ENCODE peak calls at places on chromosomes 2 and 18, in ten cellular contexts. R, E, A, H, X, G, Q, N, B and I are unnamed samples.

GRCh38 chr2:22970991-22971390 is 414.0 kb upstream of the KLHL29 start:
- DNase-seq in R (no peak), E (no peak), A (no peak), H (no peak), X (no peak), G (no peak), Q (no peak), N (no peak), B (no peak), I (no peak)

GRCh38 chr18:79765491-79766245 is 32.1 kb upstream of the KCNG2 start:
- DNase-seq in R (no peak), E (no peak), A (no peak), H (peak; percentile 46), X (no peak), G (no peak), Q (no peak), N (no peak), B (no peak), I (no peak)

GRCh38 chr2:38330754-38331153 is 46.3 kb downstream of the ATL2 start:
- DNase-seq in R (no peak), E (no peak), A (no peak), H (no peak), X (no peak), G (no peak), Q (no peak), N (no peak), B (no peak), I (no peak)

GRCh38 chr2:188909036-188909435 is 65.1 kb upstream of the COL3A1 start:
- DNase-seq in R (no peak), E (no peak), A (no peak), H (peak; percentile 6), X (no peak), G (no peak), Q (no peak), N (no peak), B (no peak), I (no peak)

GRCh38 chr2:10185046-10185445 is 62.5 kb downstream of the RRM2 start:
- DNase-seq in R (no peak), E (no peak), A (no peak), H (no peak), X (no peak), G (no peak), Q (no peak), N (peak; percentile 67), B (no peak), I (no peak)

GRCh38 chr2:111227716-111228141 is 107.0 kb downstream of the BCL2L11 start:
- DNase-seq in R (no peak), E (no peak), A (peak; percentile 61), H (peak; percentile 94), X (no peak), G (no peak), Q (no peak), N (no peak), B (no peak), I (no peak)

GRCh38 chr18:13222371-13223281 is 4.1 kb downstream of the LDLRAD4 start:
- DNase-seq in R (no peak), E (no peak), A (no peak), H (peak; percentile 61), X (no peak), G (no peak), Q (no peak), N (peak; percentile 61), B (peak; percentile 84), I (no peak)

GRCh38 chr2:54528311-54528945 is 72.3 kb downstream of the SPTBN1 start:
- DNase-seq in R (no peak), E (no peak), A (peak; percentile 91), H (peak; percentile 42), X (no peak), G (no peak), Q (no peak), N (no peak), B (no peak), I (no peak)

GRCh38 chr2:19337742-19338141 is 20.7 kb downstream of the OSR1 start:
- DNase-seq in R (no peak), E (no peak), A (no peak), H (no peak), X (no peak), G (no peak), Q (no peak), N (no peak), B (no peak), I (no peak)

GRCh38 chr2:199757466-199757865 is 93.5 kb downstream of the FTCDNL1 start:
- DNase-seq in R (no peak), E (no peak), A (no peak), H (peak; percentile 1), X (no peak), G (no peak), Q (no peak), N (peak; percentile 99), B (peak; percentile 48), I (no peak)

GRCh38 chr18:68267583-68267982 is 447.3 kb downstream of the TMX3 start:
- DNase-seq in R (peak; percentile 54), E (no peak), A (no peak), H (peak; percentile 87), X (peak; percentile 16), G (no peak), Q (no peak), N (no peak), B (no peak), I (no peak)

GRCh38 chr2:220356076-220356475 is 728.6 kb downstream of the SLC4A3 start:
- DNase-seq in R (no peak), E (no peak), A (no peak), H (no peak), X (no peak), G (no peak), Q (no peak), N (no peak), B (no peak), I (no peak)

GRCh38 chr18:36114251-36114650 is 14.9 kb downstream of the SLC39A6 start:
- DNase-seq in R (no peak), E (no peak), A (no peak), H (peak; percentile 16), X (no peak), G (no peak), Q (no peak), N (no peak), B (no peak), I (no peak)

GRCh38 chr2:158923180-158923594 is 45.3 kb upstream of the TANC1 start:
- DNase-seq in R (no peak), E (no peak), A (no peak), H (peak; percentile 60), X (no peak), G (no peak), Q (no peak), N (no peak), B (no peak), I (no peak)

GRCh38 chr2:69143726-69144360 is 130.9 kb downstream of the ANTXR1 start:
- DNase-seq in R (no peak), E (no peak), A (no peak), H (peak; percentile 63), X (no peak), G (no peak), Q (no peak), N (no peak), B (no peak), I (no peak)

GRCh38 chr2:138814123-138814883 is 34.1 kb upstream of the NXPH2 start:
- DNase-seq in R (no peak), E (no peak), A (no peak), H (no peak), X (no peak), G (no peak), Q (no peak), N (no peak), B (no peak), I (no peak)

GRCh38 chr2:37585982-37586621 is 85.3 kb downstream of the CDC42EP3 start:
- DNase-seq in R (peak; percentile 85), E (peak; percentile 74), A (no peak), H (peak; percentile 96), X (peak; percentile 61), G (peak; percentile 63), Q (no peak), N (no peak), B (peak; percentile 70), I (peak; percentile 64)

GRCh38 chr2:190180313-190181065 is 118.0 kb upstream of the MSTN start:
- DNase-seq in R (no peak), E (peak; percentile 16), A (no peak), H (peak; percentile 38), X (no peak), G (no peak), Q (peak; percentile 85), N (peak; percentile 21), B (peak; percentile 60), I (peak; percentile 43)

GRCh38 chr2:203535784-203536590 is 886 bp upstream of the RAPH1 start:
- DNase-seq in R (no peak), E (no peak), A (no peak), H (peak; percentile 68), X (peak; percentile 10), G (no peak), Q (no peak), N (no peak), B (no peak), I (no peak)

GRCh38 chr2:37629529-37629928 is 41.9 kb downstream of the CDC42EP3 start:
- DNase-seq in R (no peak), E (no peak), A (no peak), H (peak; percentile 75), X (no peak), G (no peak), Q (no peak), N (no peak), B (no peak), I (no peak)

GRCh38 chr2:109126501-109126860 is 2.5 kb upstream of the SH3RF3 start:
- DNase-seq in R (peak; percentile 61), E (no peak), A (no peak), H (peak; percentile 93), X (peak; percentile 19), G (no peak), Q (no peak), N (no peak), B (peak; percentile 27), I (no peak)

GRCh38 chr2:134014196-134014960 is 239.5 kb upstream of the MGAT5 start:
- DNase-seq in R (peak; percentile 51), E (no peak), A (no peak), H (peak; percentile 89), X (peak; percentile 3), G (no peak), Q (no peak), N (no peak), B (no peak), I (no peak)

GRCh38 chr18:66872277-66872676 is 268.4 kb upstream of the CDH19 start:
- DNase-seq in R (no peak), E (no peak), A (no peak), H (no peak), X (no peak), G (no peak), Q (peak; percentile 13), N (peak; percentile 41), B (no peak), I (no peak)

GRCh38 chr18:61738042-61738441 is 154.8 kb downstream of the RNF152 start:
- DNase-seq in R (no peak), E (no peak), A (no peak), H (no peak), X (no peak), G (no peak), Q (no peak), N (no peak), B (no peak), I (no peak)

GRCh38 chr18:36808681-36809080 is 20.1 kb downstream of the TPGS2 start:
- DNase-seq in R (peak; percentile 63), E (no peak), A (no peak), H (peak; percentile 90), X (peak; percentile 8), G (no peak), Q (no peak), N (no peak), B (no peak), I (no peak)

GRCh38 chr18:23990474-23991410 is 23.8 kb upstream of the TTC39C start:
- DNase-seq in R (no peak), E (no peak), A (no peak), H (no peak), X (no peak), G (no peak), Q (no peak), N (no peak), B (no peak), I (no peak)

GRCh38 chr18:59208602-59209001 is 11.4 kb upstream of the GRP start:
- DNase-seq in R (no peak), E (no peak), A (no peak), H (no peak), X (no peak), G (no peak), Q (no peak), N (no peak), B (no peak), I (no peak)

GRCh38 chr18:11728247-11728646 is 39.2 kb downstream of the GNAL start:
- DNase-seq in R (no peak), E (no peak), A (no peak), H (peak; percentile 4), X (no peak), G (no peak), Q (peak; percentile 45), N (no peak), B (no peak), I (no peak)